ENCODE peak calls at places on chromosomes 1 and 21, in six cellular contexts. C is A549, H is K562, J is H1, P is HepG2, K is endothelial cell of umbilical vein. F is an unnamed sample.

GRCh38 chr1:210626341-210626740 is 297.6 kb downstream of the HHAT start:
- DNase-seq in P (no peak), C (no peak), J (no peak), H (no peak), K (no peak), F (no peak)

GRCh38 chr1:21278898-21279819 is 11.1 kb downstream of the ECE1 start:
- DNase-seq in C (no peak), K (peak; percentile 91), J (no peak), H (no peak), P (no peak), F (no peak)

GRCh38 chr1:219066631-219067349 is 106.9 kb upstream of the LYPLAL1 start:
- DNase-seq in P (no peak), K (peak; percentile 75), H (no peak), C (peak; percentile 36), J (no peak), F (no peak)

GRCh38 chr21:26489781-26490180 is 83.3 kb downstream of the CYYR1 start:
- DNase-seq in C (no peak), H (no peak), K (no peak), P (no peak), J (no peak), F (no peak)

GRCh38 chr1:219283541-219283940 is 109.9 kb downstream of the LYPLAL1 start:
- DNase-seq in K (no peak), H (no peak), J (no peak), P (no peak), C (no peak), F (no peak)

GRCh38 chr1:50605186-50605875 is 182.1 kb upstream of the DMRTA2 start:
- DNase-seq in J (no peak), P (peak; percentile 56), K (peak; percentile 69), C (peak; percentile 19), H (peak; percentile 31), F (peak; percentile 22)

GRCh38 chr1:171738921-171739320 is 2.9 kb downstream of the VAMP4 start:
- DNase-seq in J (no peak), C (no peak), K (no peak), P (no peak), H (no peak), F (no peak)

GRCh38 chr1:21874778-21875547 is 62.1 kb downstream of the HSPG2 start:
- DNase-seq in H (no peak), C (no peak), K (no peak), P (no peak), J (no peak), F (no peak)

GRCh38 chr1:59279651-59280050 is 17.2 kb upstream of the FGGY start:
- DNase-seq in K (no peak), C (no peak), P (no peak), H (no peak), J (no peak), F (no peak)

GRCh38 chr21:31128234-31128633 is 90.0 kb upstream of the KRTAP19-8 start:
- DNase-seq in H (no peak), P (no peak), J (no peak), K (no peak), C (no peak), F (no peak)

GRCh38 chr1:204826970-204827369 is 43.7 kb upstream of the NFASC start:
- DNase-seq in P (peak; percentile 27), H (peak; percentile 68), C (peak; percentile 58), K (no peak), J (peak; percentile 57), F (peak; percentile 87)

GRCh38 chr21:31509108-31510017 is 150.1 kb upstream of the SOD1 start:
- DNase-seq in J (no peak), P (peak; percentile 18), H (peak; percentile 72), K (no peak), C (peak; percentile 44), F (peak; percentile 82)

GRCh38 chr1:38140025-38140487 is 93.5 kb upstream of the POU3F1 start:
- DNase-seq in K (no peak), C (no peak), J (peak; percentile 39), P (peak; percentile 60), H (no peak), F (peak; percentile 65)

GRCh38 chr1:18354657-18355056 is 126.1 kb upstream of the KLHDC7A start:
- DNase-seq in P (no peak), J (no peak), K (no peak), H (no peak), C (no peak), F (no peak)

GRCh38 chr21:43958364-43959158 is 53.5 kb upstream of the TRAPPC10 start:
- DNase-seq in J (no peak), K (no peak), C (no peak), P (no peak), H (no peak), F (no peak)

GRCh38 chr1:168101336-168101735 is 35.4 kb downstream of the GPR161 start:
- DNase-seq in H (no peak), C (no peak), P (no peak), J (no peak), K (no peak), F (no peak)

GRCh38 chr1:2644171-2644570 is 11.4 kb upstream of the MMEL1 start:
- DNase-seq in J (no peak), K (no peak), H (no peak), P (no peak), C (no peak), F (no peak)

GRCh38 chr1:2644591-2645101 is 11.8 kb upstream of the MMEL1 start:
- DNase-seq in J (no peak), P (no peak), C (no peak), H (no peak), K (no peak), F (no peak)

GRCh38 chr1:2643414-2644077 is 10.7 kb upstream of the MMEL1 start:
- DNase-seq in P (no peak), K (no peak), J (no peak), H (no peak), C (no peak), F (no peak)

GRCh38 chr1:2645776-2646175 is 13.0 kb upstream of the MMEL1 start:
- DNase-seq in H (no peak), J (no peak), P (no peak), K (no peak), C (no peak), F (no peak)

DNA sequence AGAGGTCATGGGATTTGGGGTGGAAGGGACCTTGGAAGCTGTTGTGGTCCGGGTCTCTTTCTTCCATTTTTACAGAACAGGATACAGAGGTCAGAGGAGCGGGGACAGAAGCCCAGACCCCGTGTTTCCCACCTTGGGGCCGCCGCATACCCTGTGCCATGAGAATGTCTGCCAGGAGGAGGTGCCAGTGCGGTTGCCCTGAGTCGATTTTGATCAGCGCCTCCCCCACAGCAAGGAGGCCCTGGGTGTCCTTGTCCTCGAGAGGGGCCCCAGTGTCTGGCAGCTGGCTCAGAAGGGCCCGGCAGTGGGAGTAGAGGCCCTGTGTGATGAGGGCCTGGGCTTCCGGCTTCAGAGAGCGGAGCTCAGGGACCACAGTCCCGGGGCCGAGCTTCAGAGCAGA is 12.3 kb upstream of the MMEL1 start:
- DNase-seq in H (no peak), C (no peak), J (no peak), P (no peak), K (no peak), F (no peak)
- TF ChIP-seq JUN in H (no peak), C (no peak), J (no peak), P (no peak), K (no peak), F (no peak)

DNA sequence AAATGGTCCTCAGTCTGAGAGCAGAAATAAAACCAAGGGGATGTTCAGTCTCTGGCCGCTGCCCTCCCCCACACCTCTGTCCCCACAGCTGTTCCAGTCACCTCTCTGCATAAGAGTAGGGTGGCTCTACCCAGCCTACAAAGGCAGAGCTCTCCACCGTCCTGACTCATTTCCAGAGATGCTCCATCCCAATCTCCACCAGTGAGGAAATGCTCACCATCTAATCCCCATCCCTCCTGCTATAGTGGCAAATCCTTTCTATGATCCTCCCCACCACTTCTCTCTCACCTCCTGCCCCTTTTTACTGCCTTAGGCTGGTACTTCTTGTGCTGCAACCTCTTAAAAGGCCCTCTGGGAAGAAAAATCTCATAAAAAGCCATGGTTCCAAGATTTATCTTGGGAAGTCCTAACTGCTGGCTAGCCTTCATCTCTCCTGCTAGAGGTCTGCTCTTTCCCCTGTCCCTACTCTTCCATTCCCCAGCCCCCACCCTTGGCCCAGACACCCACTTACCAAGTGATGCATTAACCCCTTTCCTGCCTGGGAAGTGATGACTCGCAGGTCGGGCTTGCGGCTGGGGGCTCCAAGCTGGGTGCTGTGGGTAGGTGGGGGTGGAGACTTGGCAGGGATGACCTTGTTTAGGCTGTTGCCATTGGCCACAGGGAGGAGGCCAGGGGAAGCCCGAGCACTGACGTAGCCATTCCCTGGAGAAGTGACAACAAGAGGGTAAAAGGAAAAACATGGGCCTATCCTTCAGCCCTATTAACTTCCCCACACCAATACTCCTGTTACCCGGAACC is 23.9 kb downstream of the MEF2D start:
- DNase-seq in J (no peak), K (peak; percentile 45), C (peak; percentile 31), H (no peak), P (peak; percentile 45), F (no peak)
- TF ChIP-seq JUN in J (no peak), K (no peak), C (no peak), H (no peak), P (no peak), F (no peak)

GRCh38 chr1:53560572-53561487 is 101.6 kb downstream of the DMRTB1 start:
- DNase-seq in J (no peak), P (no peak), H (no peak), K (no peak), C (no peak), F (no peak)

GRCh38 chr1:53559854-53560571 is 100.8 kb downstream of the DMRTB1 start:
- DNase-seq in K (no peak), H (no peak), C (no peak), P (no peak), J (no peak), F (peak; percentile 3)

GRCh38 chr1:53557830-53558784 is 98.9 kb downstream of the DMRTB1 start:
- DNase-seq in J (no peak), H (no peak), K (no peak), C (no peak), P (no peak), F (peak; percentile 11)

GRCh38 chr1:53558916-53559315 is 99.7 kb downstream of the DMRTB1 start:
- DNase-seq in H (no peak), J (no peak), P (no peak), K (no peak), C (no peak), F (no peak)

DNA sequence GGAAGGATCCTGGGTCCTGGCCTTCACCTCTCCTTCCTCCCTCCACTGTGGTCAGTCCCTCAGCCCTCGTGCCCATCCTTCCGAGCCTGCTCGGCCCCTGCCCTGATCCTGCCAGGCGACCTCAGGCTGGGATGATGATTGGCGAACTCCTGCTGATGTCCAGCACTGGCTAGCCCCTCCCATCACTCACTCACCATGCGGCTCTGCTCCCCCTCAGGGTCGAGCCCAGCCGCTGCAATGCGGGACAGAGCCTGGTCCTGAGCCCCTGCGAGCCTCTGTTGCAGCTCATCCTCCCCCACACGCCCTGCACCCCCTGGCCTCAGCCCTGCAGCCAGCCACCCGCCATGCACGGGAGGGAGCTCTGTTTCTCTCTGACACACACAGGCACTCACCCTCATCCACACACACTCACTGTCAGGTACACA is 100.2 kb downstream of the DMRTB1 start:
- DNase-seq in K (no peak), J (no peak), H (no peak), P (no peak), C (no peak), F (peak; percentile 30)
- TF ChIP-seq JUN in K (no peak), J (no peak), H (no peak), P (no peak), C (no peak), F (no peak)

DNA sequence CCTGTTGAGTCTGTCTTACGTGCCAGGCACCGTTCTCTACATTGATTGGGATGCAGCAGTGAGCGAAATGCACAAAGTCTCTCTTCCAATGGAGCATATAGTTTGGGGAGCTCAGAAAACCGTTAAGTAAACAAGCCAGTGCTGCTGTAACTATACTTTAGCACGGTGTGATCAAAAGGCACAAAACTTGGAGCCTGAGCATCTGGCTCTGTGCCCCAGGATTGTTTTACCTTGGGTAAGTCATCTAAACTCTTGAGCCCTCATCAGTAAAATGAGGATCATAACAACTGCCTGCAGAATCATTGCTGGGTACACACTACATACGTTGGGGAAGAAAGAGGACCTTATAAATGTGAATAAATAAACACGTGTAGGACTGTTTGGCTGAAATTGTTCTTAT is 1.8 kb downstream of the HHIPL2 start:
- DNase-seq in C (no peak), H (no peak), K (no peak), J (no peak), P (peak; percentile 3), F (no peak)
- TF ChIP-seq JUN in C (no peak), H (no peak), K (no peak), J (no peak), P (no peak), F (no peak)